ENCODE peak calls at places on chromosomes 2 and 18, in four cellular contexts. A is endothelial cell, L is A549, M is glutamatergic neuron. D is an unnamed sample.

GRCh38 chr18:57811477-57812125 is 8.5 kb upstream of the ATP8B1 start:
- DNase-seq in M (no peak), L (no peak), A (no peak), D (no peak)

GRCh38 chr2:217958889-217959235 is 43.9 kb downstream of the TNS1 start:
- DNase-seq in L (no peak), M (no peak), A (no peak), D (no peak)

GRCh38 chr18:11849845-11850747 is 1.1 kb upstream of the CHMP1B start:
- DNase-seq in L (peak), M (peak), A (no peak), D (peak)

GRCh38 chr2:238127165-238128060 is 11.1 kb upstream of the KLHL30 start:
- DNase-seq in A (no peak), L (no peak), M (peak), D (peak)

GRCh38 chr18:47719096-47719780 is 211.2 kb downstream of the SMAD2 start:
- DNase-seq in A (no peak), M (no peak), L (no peak), D (no peak)

GRCh38 chr2:176534798-176535479 is 265.7 kb downstream of the MTX2 start:
- DNase-seq in L (no peak), A (no peak), M (no peak), D (no peak)

GRCh38 chr2:136386046-136386445 is 268.1 kb upstream of the CXCR4 start:
- DNase-seq in L (no peak), A (no peak), M (no peak), D (no peak)

GRCh38 chr2:169480079-169480465 is 778 bp downstream of the BBS5 start:
- DNase-seq in M (no peak), A (no peak), L (no peak), D (no peak)

GRCh38 chr2:97005353-97005752 is 19.0 kb upstream of the FAM178B start:
- DNase-seq in L (peak), M (no peak), A (peak), D (no peak)

GRCh38 chr2:11710632-11711381 is 35.6 kb upstream of the LPIN1 start:
- DNase-seq in L (no peak), M (no peak), A (no peak), D (no peak)

GRCh38 chr18:21686282-21687105 is 18.1 kb downstream of the ABHD3 start:
- DNase-seq in M (no peak), A (no peak), L (no peak), D (no peak)

GRCh38 chr18:71321319-71321718 is 1032.5 kb downstream of the SOCS6 start:
- DNase-seq in M (no peak), A (no peak), L (no peak), D (no peak)

GRCh38 chr18:62556397-62556796 is 33.6 kb downstream of the ZCCHC2 start:
- DNase-seq in L (no peak), A (no peak), M (no peak), D (no peak)

GRCh38 chr2:37894047-37894446 is 31.0 kb upstream of the RMDN2 start:
- DNase-seq in L (no peak), M (no peak), A (no peak), D (no peak)

GRCh38 chr18:36195427-36196122 is 8.3 kb downstream of the MOCOS start:
- DNase-seq in M (no peak), L (no peak), A (no peak), D (no peak)

GRCh38 chr2:21123473-21124393 is at the start of gene TDRD15:
- DNase-seq in A (no peak), L (no peak), M (no peak), D (no peak)

GRCh38 chr18:56787392-56787791 is 136.2 kb downstream of the WDR7 start:
- DNase-seq in A (no peak), L (no peak), M (no peak), D (no peak)

GRCh38 chr18:56785006-56785405 is 133.8 kb downstream of the WDR7 start:
- DNase-seq in L (no peak), A (no peak), M (peak), D (no peak)

GRCh38 chr18:56789889-56790180 is 138.7 kb downstream of the WDR7 start:
- DNase-seq in A (no peak), L (no peak), M (no peak), D (no peak)

DNA sequence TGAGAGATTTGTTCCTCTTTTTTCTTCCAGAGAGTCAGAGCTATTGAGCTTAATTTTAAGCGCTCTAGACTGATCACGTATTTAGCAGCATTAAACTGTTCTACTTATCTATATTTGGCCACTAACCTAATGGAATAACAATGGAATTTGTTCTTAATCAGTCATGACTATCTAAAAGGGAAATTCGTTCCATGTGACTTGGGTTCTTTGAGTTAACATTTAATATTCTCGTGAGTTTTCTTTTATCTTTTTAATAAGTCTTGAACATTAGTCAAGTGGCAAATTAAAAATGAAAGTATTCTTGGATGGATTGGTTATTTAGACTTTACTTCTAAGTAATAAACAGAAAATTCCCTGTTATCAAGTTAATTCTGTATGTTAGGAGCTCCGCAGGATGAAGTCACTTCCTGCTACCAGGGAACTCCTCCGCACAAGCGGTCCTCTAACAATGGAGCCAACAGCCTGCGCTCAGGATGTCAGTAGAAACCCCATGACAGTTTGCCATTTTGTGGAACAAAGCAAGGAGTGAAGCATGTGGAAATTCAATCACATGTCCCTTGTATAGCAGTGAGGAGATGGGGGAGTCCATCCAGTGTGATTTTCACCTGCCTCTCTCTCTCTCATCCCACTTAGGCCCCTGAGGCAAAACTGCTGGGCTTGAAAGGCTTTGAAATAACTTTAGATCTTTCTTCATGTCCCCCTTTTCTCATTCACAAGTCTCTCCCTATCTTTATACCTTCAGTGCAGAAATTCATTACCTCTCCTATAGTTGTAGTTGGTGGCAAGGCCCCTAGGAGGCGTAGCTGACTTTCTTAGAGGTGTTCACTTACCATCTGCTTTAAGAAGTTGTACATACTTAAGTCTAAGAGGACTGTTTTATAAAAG is 138.1 kb downstream of the WDR7 start:
- DNase-seq in L (peak), A (peak), M (peak), D (peak)
- TF ChIP-seq CTCF in L (peak), A (peak), M (peak), D (peak)

DNA sequence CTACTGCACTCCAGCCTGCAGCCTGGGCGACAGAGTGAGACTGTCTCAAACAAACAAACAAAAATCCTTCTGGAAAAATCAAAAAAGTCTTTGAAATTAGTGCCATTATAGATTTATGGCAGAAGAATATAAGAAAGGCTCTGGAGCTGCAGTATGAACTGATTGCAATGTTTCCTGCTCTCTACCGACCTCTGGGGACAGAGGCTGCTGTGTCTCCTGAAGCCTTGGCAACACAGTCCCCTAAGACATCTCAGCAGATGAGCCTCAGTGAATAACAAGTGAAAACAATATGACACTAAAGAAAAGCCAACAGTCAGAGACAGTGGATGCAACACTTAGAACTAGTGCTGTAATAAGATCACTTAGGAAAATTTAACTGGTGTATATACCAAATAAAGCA is 494.9 kb upstream of the LRATD1 start:
- DNase-seq in A (no peak), M (peak), L (no peak), D (no peak)
- TF ChIP-seq CTCF in A (no peak), M (no peak), L (no peak), D (peak)

GRCh38 chr18:75161629-75162028 is 47.3 kb downstream of the PTGR3 start:
- DNase-seq in L (peak), M (no peak), A (no peak), D (no peak)
- TF ChIP-seq CTCF in L (no peak), M (no peak), A (no peak), D (no peak)

DNA sequence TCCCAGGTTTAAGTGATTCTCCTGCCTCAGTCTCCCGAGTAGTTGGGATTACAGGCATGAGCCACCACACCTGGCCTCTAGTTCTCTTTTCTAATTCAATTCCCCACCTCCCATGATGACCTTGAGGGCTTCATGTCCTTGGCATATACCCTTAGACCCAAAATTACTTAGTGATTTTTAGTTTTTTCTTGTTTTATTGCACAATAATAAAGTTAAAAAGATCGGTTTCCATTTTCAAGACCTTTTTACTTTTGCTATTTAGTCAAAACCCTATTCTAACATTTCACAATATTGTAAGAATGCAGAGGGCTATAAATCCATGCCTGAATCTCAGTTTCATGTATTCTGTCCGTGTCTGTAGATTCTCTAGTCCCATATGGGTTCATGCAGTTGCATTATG is 354.6 kb upstream of the FANCL start:
- DNase-seq in A (no peak), L (no peak), M (no peak), D (no peak)
- TF ChIP-seq CTCF in A (no peak), L (no peak), M (no peak), D (no peak)

GRCh38 chr18:24878289-24878688 is 417.9 kb downstream of the HRH4 start:
- DNase-seq in M (no peak), L (no peak), A (peak), D (no peak)
- TF ChIP-seq CTCF in M (peak), L (no peak), A (peak), D (peak)

DNA sequence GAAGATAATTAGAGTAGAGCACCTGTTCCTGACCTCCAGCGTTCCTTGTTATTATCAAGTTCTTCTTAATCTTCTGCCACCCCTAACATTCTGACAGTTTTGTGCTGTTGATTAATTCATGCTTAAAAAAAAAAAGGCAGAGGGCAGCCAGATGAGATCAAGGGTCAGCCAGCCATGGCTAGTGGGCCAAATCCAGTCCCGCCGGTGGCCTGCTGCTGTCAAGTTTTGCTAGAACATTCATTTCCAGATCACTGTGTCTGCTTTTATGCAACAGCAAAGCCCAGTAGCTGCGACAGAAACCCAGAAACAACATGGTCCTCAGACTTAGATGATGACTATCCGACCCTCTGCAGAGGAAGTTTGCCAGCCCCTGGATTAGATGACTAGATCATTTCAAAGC is 101.6 kb downstream of the RNF144A start:
- DNase-seq in M (no peak), L (no peak), A (no peak), D (no peak)
- TF ChIP-seq CTCF in M (no peak), L (no peak), A (no peak), D (no peak)

GRCh38 chr18:56315363-56315762 is 323.0 kb downstream of the TXNL1 start:
- DNase-seq in M (no peak), L (no peak), A (no peak), D (no peak)

GRCh38 chr18:56309104-56309503 is 329.3 kb downstream of the TXNL1 start:
- DNase-seq in A (no peak), L (no peak), M (no peak), D (no peak)

GRCh38 chr18:56312554-56312953 is 325.8 kb downstream of the TXNL1 start:
- DNase-seq in A (no peak), M (peak), L (no peak), D (no peak)

GRCh38 chr18:56316727-56317126 is 321.7 kb downstream of the TXNL1 start:
- DNase-seq in L (no peak), M (no peak), A (no peak), D (no peak)

DNA sequence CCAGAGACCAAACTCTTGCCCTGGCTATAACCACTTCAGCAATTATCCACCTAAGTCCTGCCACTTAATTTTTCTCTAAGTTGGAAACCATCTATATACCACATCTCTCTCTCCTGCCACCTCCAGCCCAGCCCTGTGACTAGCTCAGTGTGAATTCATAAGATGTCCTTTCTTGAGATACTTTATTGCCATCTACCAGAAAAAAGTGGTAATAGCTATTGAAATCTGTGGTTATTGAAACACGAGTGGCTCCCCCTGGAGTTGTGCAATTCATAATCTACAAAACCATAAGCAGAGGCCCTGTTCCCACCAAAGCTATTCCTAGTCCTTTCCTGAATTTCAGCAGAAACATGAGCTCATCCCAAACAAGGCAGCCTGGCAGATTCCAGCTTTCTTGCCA is 324.0 kb downstream of the TXNL1 start:
- DNase-seq in M (no peak), A (no peak), L (no peak), D (no peak)
- TF ChIP-seq CTCF in M (no peak), A (no peak), L (no peak), D (no peak)

GRCh38 chr18:78526275-78526674 is 453.3 kb upstream of the SALL3 start:
- DNase-seq in A (no peak), L (no peak), M (no peak), D (no peak)
- TF ChIP-seq CTCF in A (no peak), L (no peak), M (no peak), D (no peak)

GRCh38 chr2:24490674-24491625 is at the start of gene NCOA1:
- DNase-seq in M (peak), A (peak), L (peak), D (peak)
- TF ChIP-seq CTCF in M (no peak), A (no peak), L (peak), D (no peak)

D was measured in nephron progenitor cell.